ENCODE peak calls at places on chromosomes 5 and 9, in eight cellular contexts. I is right atrium auricular region; T is activated CD4-positive, alpha-beta T cell treated with anti-CD3 and anti-CD28 coated beads, Interleukin-2, amount 50 U/mL, for 24 hours; Y is NCI-H2029; O is stimulated activated CD8-positive, alpha-beta memory T cell treated with anti-CD3 and anti-CD28 coated beads, Interleukin-4, amount 100 ng/mL, for 4 hours; G is gastrocnemius medialis; L is NT2/D1; S is HTR-8/SVneo. V is an unnamed sample.

GRCh38 chr5:25862276-25862675 is 1176.1 kb downstream of the CDH9 start:
- DNase-seq in I (no peak), T (no peak), Y (no peak), O (no peak), G (no peak), L (no peak), S (no peak), V (no peak)

GRCh38 chr9:89891221-89892052 is 286.6 kb downstream of the GADD45G start:
- DNase-seq in I (no peak), T (no peak), Y (no peak), O (no peak), G (no peak), L (no peak), S (no peak), V (no peak)

GRCh38 chr5:80083115-80083890 is 48.2 kb downstream of the THBS4 start:
- DNase-seq in I (peak), T (peak), Y (peak), O (no peak), G (no peak), L (no peak), S (peak), V (no peak)

GRCh38 chr5:61933787-61934626 is 372.0 kb upstream of the KIF2A start:
- DNase-seq in I (no peak), T (no peak), Y (peak), O (no peak), G (no peak), L (peak), S (peak), V (peak)

GRCh38 chr9:85040806-85041575 is 371.5 kb downstream of the NTRK2 start:
- DNase-seq in I (no peak), T (no peak), Y (no peak), O (no peak), G (no peak), L (no peak), S (no peak), V (no peak)

GRCh38 chr9:7320139-7320538 is 479.4 kb downstream of the DMAC1 start:
- DNase-seq in I (no peak), T (no peak), Y (no peak), O (no peak), G (no peak), L (no peak), S (peak), V (no peak)

GRCh38 chr5:16540421-16540820 is 74.8 kb upstream of the ZNF622 start:
- DNase-seq in I (no peak), T (no peak), Y (no peak), O (no peak), G (no peak), L (no peak), S (no peak), V (no peak)

GRCh38 chr9:81092057-81092456 is 597.3 kb downstream of the TLE1 start:
- DNase-seq in I (no peak), T (no peak), Y (no peak), O (no peak), G (no peak), L (no peak), S (no peak), V (no peak)

GRCh38 chr9:28342815-28343338 is 769.6 kb upstream of the C9orf72 start:
- DNase-seq in I (no peak), T (no peak), Y (no peak), O (no peak), G (no peak), L (no peak), S (no peak), V (no peak)

GRCh38 chr5:66666778-66667177 is 70.6 kb downstream of the MAST4 start:
- DNase-seq in I (no peak), T (no peak), Y (peak), O (no peak), G (no peak), L (no peak), S (no peak), V (no peak)

GRCh38 chr9:16133556-16134227 is 580.8 kb downstream of the CCDC171 start:
- DNase-seq in I (no peak), T (no peak), Y (peak), O (no peak), G (no peak), L (peak), S (peak), V (peak)

GRCh38 chr9:127535834-127536233 is 76.2 kb upstream of the STXBP1 start:
- DNase-seq in I (peak), T (no peak), Y (no peak), O (no peak), G (no peak), L (no peak), S (no peak), V (no peak)

GRCh38 chr5:146620663-146621051 is 104.7 kb upstream of the GPR151 start:
- DNase-seq in I (no peak), T (no peak), Y (no peak), O (no peak), G (no peak), L (peak), S (no peak), V (no peak)